ENCODE peak calls at places on chromosomes 1 and 21, in seven cellular contexts. A is activated CD4-positive, CD25-positive, alpha-beta regulatory T cell; J is hypothalamus; P is glutamatergic neuron; Y is CD8-positive, alpha-beta memory T cell; E is stimulated activated naive CD4-positive, alpha-beta T cell; O is NCI-H2171. L is an unnamed sample.

GRCh38 chr1:174710868-174711845 is 263.4 kb downstream of the GPR52 start:
- DNase-seq in P (no peak), O (no peak), E (no peak), J (no peak), A (no peak), Y (no peak), L (no peak)

GRCh38 chr1:236516929-236517704 is 6.7 kb upstream of the LGALS8 start:
- DNase-seq in Y (peak), E (no peak), O (peak), J (no peak), P (no peak), A (no peak), L (no peak)

GRCh38 chr1:117565745-117566455 is 39.9 kb upstream of the TENT5C start:
- DNase-seq in Y (no peak), P (peak), A (no peak), J (no peak), E (no peak), O (peak), L (peak)

GRCh38 chr1:248622491-248623106 is 12.3 kb downstream of the OR2T11 start:
- DNase-seq in P (no peak), Y (peak), A (no peak), O (peak), E (peak), J (no peak), L (no peak)

GRCh38 chr1:69523032-69523431 is 44.7 kb upstream of the LRRC7 start:
- DNase-seq in O (no peak), Y (no peak), E (no peak), A (no peak), J (no peak), P (no peak), L (no peak)

GRCh38 chr1:234775477-234776246 is 165.7 kb upstream of the IRF2BP2 start:
- DNase-seq in J (no peak), O (no peak), P (no peak), Y (no peak), E (no peak), A (no peak), L (no peak)

GRCh38 chr1:8473892-8474300 is 156.0 kb downstream of the SLC45A1 start:
- DNase-seq in O (no peak), J (no peak), A (no peak), E (no peak), P (no peak), Y (no peak), L (no peak)

GRCh38 chr1:203200916-203201315 is 14.4 kb upstream of the CHI3L1 start:
- DNase-seq in A (no peak), Y (no peak), O (no peak), E (no peak), J (no peak), P (no peak), L (no peak)

GRCh38 chr21:14056771-14057191 is 154.0 kb downstream of the LIPI start:
- DNase-seq in E (no peak), Y (no peak), P (no peak), J (no peak), O (no peak), A (no peak), L (no peak)

GRCh38 chr1:38287036-38287435 is 240.4 kb upstream of the POU3F1 start:
- DNase-seq in J (no peak), A (no peak), O (no peak), Y (no peak), P (no peak), E (no peak), L (no peak)

L was measured in retina.